ENCODE peak calls at places on chromosomes 12 and 14, in ten cellular contexts. A is Peyer's patch; Y is CD8-positive, alpha-beta memory T cell; Z is pancreas; G is right lobe of liver; D is adrenal gland; F is endothelial cell of umbilical vein; O is body of pancreas; V is SK-N-SH; T is effector memory CD4-positive, alpha-beta T cell. M is an unnamed sample. For H3K36me3 and H3K9me3, the result is how much of the 10 kb centered on the place peaks cover.

GRCh38 chr12:131171029-131171428 is 217.3 kb downstream of the ADGRD1 start:
- DNase-seq in D (no peak), T (no peak), V (no peak), Z (no peak), O (no peak), F (no peak), Y (no peak), A (no peak), G (no peak), M (no peak)

GRCh38 chr12:24546084-24546483 is 402.8 kb downstream of the BCAT1 start:
- DNase-seq in Y (no peak), O (no peak), A (no peak), Z (no peak), T (no peak), G (no peak), D (no peak), F (no peak), V (no peak), M (no peak)

GRCh38 chr12:128551266-128552025 is 272.3 kb downstream of the SLC15A4 start:
- DNase-seq in F (no peak), T (no peak), V (no peak), O (no peak), G (no peak), Z (no peak), Y (no peak), A (no peak), D (no peak), M (no peak)

GRCh38 chr14:88463318-88463717 is 77.9 kb downstream of the SPATA7 start:
- DNase-seq in O (no peak), Y (no peak), V (no peak), F (peak), A (peak), Z (no peak), G (no peak), D (no peak), T (no peak), M (no peak)

GRCh38 chr12:82357845-82358199 is 365 bp downstream of the CCDC59 start:
- DNase-seq in O (no peak), V (no peak), G (no peak), Z (no peak), T (no peak), A (no peak), Y (no peak), D (no peak), F (no peak), M (no peak)

GRCh38 chr12:47722926-47723631 is 2.2 kb downstream of the ENDOU start:
- DNase-seq in F (no peak), V (no peak), O (no peak), Z (no peak), A (no peak), T (no peak), G (no peak), D (no peak), Y (no peak), M (no peak)

GRCh38 chr12:40566246-40566645 is 126.0 kb upstream of the CNTN1 start:
- DNase-seq in G (no peak), V (no peak), Z (no peak), F (no peak), T (no peak), A (no peak), D (no peak), Y (no peak), O (no peak), M (no peak)

GRCh38 chr12:54032627-54033100 is at the start of gene HOXC5:
- DNase-seq in V (peak), O (peak), D (peak), F (peak), Z (peak), Y (peak), A (peak), T (peak), G (no peak), M (peak)

GRCh38 chr12:88142610-88142991 is 494 bp downstream of the TMTC3 start:
- DNase-seq in V (no peak), A (peak), T (no peak), D (peak), O (peak), Y (peak), G (peak), Z (peak), F (no peak), M (peak)

GRCh38 chr12:98146043-98146442 is 369.3 kb upstream of the TMPO start:
- DNase-seq in G (no peak), V (no peak), T (no peak), A (no peak), F (no peak), Z (no peak), D (no peak), Y (no peak), O (no peak), M (no peak)

GRCh38 chr14:102390064-102390463 is 27.3 kb downstream of the TECPR2 start:
- DNase-seq in G (no peak), O (no peak), T (no peak), Y (no peak), F (peak), Z (no peak), D (no peak), A (no peak), V (no peak), M (no peak)

GRCh38 chr12:1282670-1283361 is 291.8 kb downstream of the ERC1 start:
- DNase-seq in Z (no peak), V (no peak), D (no peak), Y (no peak), O (no peak), G (no peak), T (no peak), A (no peak), F (no peak), M (no peak)

GRCh38 chr12:106508966-106509365 is 73.8 kb upstream of the RFX4 start:
- DNase-seq in Z (no peak), D (no peak), V (no peak), Y (no peak), O (no peak), F (no peak), A (no peak), G (no peak), T (no peak), M (no peak)

GRCh38 chr12:76256341-76256740 is 91.9 kb downstream of the BBS10 start:
- DNase-seq in T (no peak), V (no peak), Y (no peak), Z (no peak), O (no peak), G (no peak), D (no peak), A (no peak), F (no peak), M (no peak)

GRCh38 chr12:77617818-77618217 is 212.9 kb upstream of the NAV3 start:
- DNase-seq in Z (no peak), V (no peak), D (no peak), A (no peak), G (no peak), T (no peak), O (no peak), Y (no peak), F (no peak), M (no peak)

GRCh38 chr14:55843718-55844403 is 263.9 kb downstream of the KTN1 start:
- DNase-seq in T (no peak), G (no peak), Z (no peak), Y (no peak), O (no peak), A (no peak), D (no peak), V (no peak), F (peak), M (no peak)

GRCh38 chr14:89617471-89618291 is 200.6 kb upstream of the FOXN3 start:
- DNase-seq in O (peak), G (peak), D (peak), F (peak), T (no peak), V (peak), A (peak), Y (no peak), Z (peak), M (peak)

GRCh38 chr14:105855893-105856675 is 329.7 kb downstream of the TMEM121 start:
- DNase-seq in O (peak), V (no peak), Y (no peak), A (no peak), Z (no peak), G (no peak), F (no peak), D (peak), T (no peak), M (no peak)

GRCh38 chr14:104109731-104110361 is 24.3 kb downstream of the ASPG start:
- DNase-seq in Z (no peak), F (no peak), Y (no peak), O (no peak), D (no peak), V (no peak), G (peak), T (no peak), A (no peak), M (no peak)

GRCh38 chr12:68956466-68956865 is 23.5 kb upstream of the CPM start:
- DNase-seq in T (no peak), O (no peak), G (no peak), A (no peak), F (no peak), V (no peak), Y (no peak), Z (no peak), D (no peak), M (no peak)

GRCh38 chr12:818733-819132 is 66.4 kb downstream of the WNK1 start:
- DNase-seq in V (no peak), A (no peak), Y (no peak), F (no peak), G (no peak), T (no peak), Z (no peak), O (no peak), D (no peak), M (no peak)

GRCh38 chr12:103160622-103161021 is 203.1 kb downstream of the ASCL1 start:
- DNase-seq in T (no peak), G (no peak), O (no peak), Z (no peak), A (no peak), V (no peak), Y (no peak), F (no peak), D (no peak), M (no peak)

GRCh38 chr12:130667421-130667960 is 48.6 kb downstream of the RIMBP2 start:
- DNase-seq in F (no peak), A (no peak), V (peak), D (no peak), T (no peak), Z (no peak), O (no peak), Y (no peak), G (no peak), M (no peak)

GRCh38 chr12:109625131-109625559 is 51.6 kb downstream of the MVK start:
- DNase-seq in T (no peak), D (peak), Z (no peak), A (peak), G (no peak), O (no peak), V (peak), F (no peak), Y (no peak), M (no peak)

GRCh38 chr14:98347686-98348085 is 924.3 kb downstream of the BCL11B start:
- DNase-seq in T (no peak), Y (no peak), G (no peak), D (no peak), O (no peak), V (no peak), F (no peak), Z (no peak), A (no peak), M (no peak)

GRCh38 chr12:75816892-75817291 is 214.7 kb downstream of the PHLDA1 start:
- DNase-seq in D (no peak), F (peak), T (no peak), O (no peak), V (no peak), A (no peak), G (no peak), Y (no peak), Z (no peak), M (no peak)

GRCh38 chr14:32077081-32078029 is at the start of gene ARHGAP5:
- DNase-seq in Y (peak), T (peak), V (peak), A (peak), F (peak), O (no peak), Z (peak), G (no peak), D (peak), M (peak)

GRCh38 chr12:214005-214736 is at the start of gene SLC6A12:
- DNase-seq in Z (no peak), A (no peak), G (peak), O (no peak), T (no peak), D (no peak), Y (no peak), V (no peak), F (no peak), M (no peak)

GRCh38 chr12:46556820-46557524 is 184.4 kb upstream of the SLC38A2 start:
- DNase-seq in Z (no peak), G (no peak), D (no peak), A (no peak), Y (no peak), V (no peak), O (no peak), T (no peak), F (peak), M (no peak)

GRCh38 chr12:105748806-105749600 is 389.8 kb downstream of the NUAK1 start:
- DNase-seq in A (no peak), F (peak), V (no peak), D (peak), Z (peak), G (peak), T (no peak), O (peak), Y (no peak), M (no peak)

GRCh38 chr12:64428956-64429355 is 23.0 kb upstream of the TBK1 start:
- DNase-seq in T (no peak), F (no peak), V (no peak), A (no peak), D (no peak), O (no peak), G (no peak), Y (no peak), Z (no peak), M (no peak)

GRCh38 chr14:60510976-60511599 is 2.1 kb downstream of the SIX6 start:
- DNase-seq in D (no peak), T (no peak), A (no peak), V (peak), O (no peak), F (no peak), G (no peak), Z (no peak), Y (no peak), M (no peak)

GRCh38 chr14:55438066-55438683 is 2.2 kb downstream of the TBPL2 start:
- DNase-seq in T (no peak), O (peak), G (no peak), Y (no peak), V (peak), Z (no peak), A (peak), F (peak), D (peak), M (peak)

GRCh38 chr14:61492474-61492873 is 171.1 kb downstream of the PRKCH start:
- DNase-seq in F (peak), O (no peak), V (no peak), A (no peak), T (no peak), Z (no peak), Y (no peak), G (no peak), D (no peak), M (no peak)

GRCh38 chr14:97267509-97267908 is 470.3 kb downstream of the VRK1 start:
- DNase-seq in Y (no peak), V (no peak), D (no peak), F (no peak), Z (no peak), A (no peak), G (no peak), O (no peak), T (no peak), M (no peak)

GRCh38 chr12:117142094-117142493 is 42.9 kb upstream of the TESC start:
- DNase-seq in T (no peak), F (no peak), G (no peak), A (peak), Z (no peak), D (no peak), O (no peak), V (no peak), Y (no peak), M (no peak)

GRCh38 chr12:3160081-3160480 is 82.9 kb downstream of the TSPAN9 start:
- DNase-seq in V (no peak), A (no peak), F (no peak), D (no peak), G (no peak), O (no peak), Z (no peak), Y (no peak), T (no peak), M (no peak)

GRCh38 chr12:39300799-39301198 is 142.1 kb downstream of the KIF21A start:
- DNase-seq in G (no peak), T (no peak), D (no peak), F (peak), Z (no peak), O (no peak), A (no peak), V (no peak), Y (no peak), M (no peak)

GRCh38 chr14:101225116-101225728 is 321.7 kb upstream of the RTL1 start:
- DNase-seq in T (no peak), F (no peak), Y (no peak), G (peak), D (no peak), V (no peak), Z (no peak), O (no peak), A (no peak), M (no peak)

DNA sequence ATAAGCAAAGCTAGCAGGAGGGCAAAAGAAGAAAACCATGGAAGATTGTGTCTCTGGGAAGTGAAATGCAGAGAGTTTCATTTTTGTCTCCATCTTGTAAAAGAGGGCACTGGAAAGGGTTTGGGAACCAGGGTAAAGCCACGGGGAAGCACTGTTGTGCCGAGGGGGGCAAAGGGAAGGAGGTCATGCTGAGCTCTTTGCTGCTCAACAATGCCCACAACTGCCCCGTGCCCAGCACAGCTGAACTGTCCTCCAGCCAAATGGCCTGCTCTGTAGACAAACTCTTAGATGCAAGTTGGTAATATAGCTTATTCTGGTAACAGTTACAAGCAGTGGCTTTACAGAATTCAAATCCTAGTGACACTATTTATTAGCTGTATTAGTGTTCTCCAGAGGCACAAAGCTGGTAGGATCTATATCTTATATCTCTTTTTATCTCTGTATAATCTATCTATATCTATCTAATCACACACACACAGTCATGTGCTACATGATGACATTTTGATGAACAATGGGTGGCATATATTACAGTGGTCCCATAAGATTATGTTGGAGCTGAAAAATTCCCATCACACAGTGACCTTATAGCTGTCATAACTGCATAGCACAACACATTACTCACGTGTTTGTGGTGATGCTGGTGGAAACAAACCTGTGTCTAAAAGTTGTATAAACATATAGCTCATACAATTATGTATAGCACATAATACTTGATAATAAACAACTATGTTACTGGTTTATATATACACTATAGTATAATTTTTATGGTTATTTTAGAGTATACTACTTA is 203.4 kb upstream of the DDHD1 start:
- DNase-seq in Z (no peak), F (no peak), A (no peak), T (no peak), Y (no peak), V (no peak), G (no peak), D (no peak), O (no peak), M (no peak)
- H3K4me3 ChIP-seq in Z (no peak), F (no peak), A (no peak), T (no peak), Y (no peak), V (no peak), G (no peak), D (no peak), O (no peak), M (no peak)

GRCh38 chr12:7146228-7146627 is 16.1 kb downstream of the CLSTN3 start:
- DNase-seq in Z (no peak), O (no peak), D (no peak), A (peak), T (no peak), F (no peak), Y (no peak), V (no peak), G (no peak), M (no peak)
- H3K36me3 ChIP-seq in Z (under half), O (under half), D (under half), A (under half), T (under half), F (under half), Y (under half), V (under half), G (under half), M (under half)

GRCh38 chr12:31967569-31967968 is 8.4 kb downstream of the RESF1 start:
- DNase-seq in V (no peak), G (peak), T (no peak), O (no peak), A (no peak), Y (no peak), Z (peak), D (no peak), F (no peak), M (no peak)
- H3K9me3 ChIP-seq in V (under half), G (under half), T (under half), O (under half), A (under half), Y (under half), Z (under half), D (under half), F (under half), M (under half)

GRCh38 chr12:32895688-32896437 is 714 bp downstream of the PKP2 start:
- DNase-seq in T (no peak), A (peak), F (no peak), O (peak), Y (no peak), Z (peak), G (peak), V (no peak), D (no peak), M (no peak)
- H3K4me3 ChIP-seq in T (peak), A (peak), F (no peak), O (peak), Y (no peak), Z (peak), G (peak), V (no peak), D (no peak), M (no peak)

DNA sequence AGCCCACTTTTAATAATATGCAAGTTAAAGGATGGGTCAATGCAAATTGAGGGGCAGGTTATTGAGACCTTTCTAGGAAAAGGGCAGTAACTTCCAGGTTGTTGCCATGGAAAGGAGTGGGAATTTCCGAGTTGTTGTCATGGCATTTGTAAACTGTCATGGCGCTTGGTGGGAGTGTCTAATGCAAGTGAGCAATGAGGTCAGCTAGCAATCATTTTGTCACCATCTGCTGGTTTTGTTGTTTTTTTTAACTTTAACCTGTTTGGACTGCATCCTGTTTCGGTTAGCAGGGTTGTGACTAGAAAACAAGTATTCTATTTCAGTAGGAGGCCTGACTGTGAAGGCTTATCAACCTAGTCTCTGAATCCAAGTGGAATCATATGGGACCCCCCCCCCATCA is 85.8 kb upstream of the TSPAN11 start:
- DNase-seq in G (no peak), D (no peak), A (no peak), T (no peak), Z (no peak), F (no peak), Y (no peak), O (no peak), V (no peak), M (no peak)
- H3K36me3 ChIP-seq in G (under half), D (under half), A (under half), T (under half), Z (under half), F (under half), Y (under half), O (under half), V (under half), M (under half)

GRCh38 chr14:94620597-94620996 is 8.4 kb downstream of the SERPINA3 start:
- DNase-seq in F (no peak), O (no peak), T (no peak), V (no peak), A (no peak), G (no peak), D (no peak), Z (no peak), Y (no peak), M (no peak)

GRCh38 chr14:94617988-94618822 is 6.0 kb downstream of the SERPINA3 start:
- DNase-seq in O (no peak), A (no peak), G (no peak), T (no peak), D (no peak), V (no peak), Z (no peak), F (no peak), Y (no peak), M (no peak)

GRCh38 chr14:94621358-94622134 is 9.4 kb downstream of the SERPINA3 start:
- DNase-seq in G (peak), D (no peak), V (no peak), Z (no peak), Y (no peak), T (no peak), A (no peak), F (no peak), O (no peak), M (no peak)

GRCh38 chr14:94617366-94617941 is 5.3 kb downstream of the SERPINA3 start:
- DNase-seq in D (no peak), O (no peak), Z (no peak), F (no peak), G (no peak), Y (no peak), A (no peak), V (no peak), T (no peak), M (no peak)

GRCh38 chr14:94619297-94619696 is 7.1 kb downstream of the SERPINA3 start:
- DNase-seq in A (no peak), G (no peak), O (no peak), V (no peak), T (no peak), F (no peak), Y (no peak), Z (no peak), D (no peak), M (no peak)
- H3K9me3 ChIP-seq in A (under half), G (under half), O (under half), V (under half), T (under half), F (under half), Y (under half), Z (under half), D (under half), M (under half)